ENCODE peak calls at places on chromosome 9, in six cellular contexts. One of them, this sample, is unnamed.

GRCh38 chr9:137461663-137462395 is 2.7 kb upstream of the NSMF start:
- DNase-seq in trophoblast cell: peak; percentile 38
- DNase-seq in neuronal stem cell: no peak
- DNase-seq in mesenchymal stem cell: peak; percentile 43
- DNase-seq in H9: peak; percentile 94
- DNase-seq in IMR-90: no peak
- DNase-seq in this sample: peak; percentile 66

GRCh38 chr9:23220171-23220570 is 605.9 kb downstream of the ELAVL2 start:
- DNase-seq in neuronal stem cell: no peak
- DNase-seq in H9: no peak
- DNase-seq in mesenchymal stem cell: no peak
- DNase-seq in IMR-90: no peak
- DNase-seq in trophoblast cell: no peak
- DNase-seq in this sample: no peak

GRCh38 chr9:7613931-7614330 is 185.6 kb downstream of the DMAC1 start:
- DNase-seq in trophoblast cell: no peak
- DNase-seq in mesenchymal stem cell: no peak
- DNase-seq in neuronal stem cell: no peak
- DNase-seq in IMR-90: no peak
- DNase-seq in H9: no peak
- DNase-seq in this sample: no peak

GRCh38 chr9:68685770-68686169 is 19.3 kb upstream of the PIP5K1B start:
- DNase-seq in trophoblast cell: peak; percentile 44
- DNase-seq in H9: peak; percentile 58
- DNase-seq in IMR-90: no peak
- DNase-seq in neuronal stem cell: no peak
- DNase-seq in mesenchymal stem cell: no peak
- DNase-seq in this sample: peak; percentile 57

GRCh38 chr9:22433691-22434090 is 12.9 kb upstream of the DMRTA1 start:
- DNase-seq in H9: no peak
- DNase-seq in trophoblast cell: no peak
- DNase-seq in IMR-90: no peak
- DNase-seq in neuronal stem cell: no peak
- DNase-seq in mesenchymal stem cell: no peak
- DNase-seq in this sample: no peak

GRCh38 chr9:130866474-130866965 is 30.1 kb downstream of the QRFP start:
- DNase-seq in trophoblast cell: peak; percentile 77
- DNase-seq in IMR-90: peak; percentile 89
- DNase-seq in mesenchymal stem cell: peak; percentile 93
- DNase-seq in neuronal stem cell: peak; percentile 87
- DNase-seq in H9: peak; percentile 93
- DNase-seq in this sample: peak; percentile 88

GRCh38 chr9:122370869-122371467 is at the start of gene PTGS1:
- DNase-seq in IMR-90: peak; percentile 38
- DNase-seq in trophoblast cell: no peak
- DNase-seq in mesenchymal stem cell: no peak
- DNase-seq in neuronal stem cell: no peak
- DNase-seq in H9: peak; percentile 77
- DNase-seq in this sample: peak; percentile 65

GRCh38 chr9:38371495-38371894 is 21.0 kb upstream of the ALDH1B1 start:
- DNase-seq in H9: no peak
- DNase-seq in mesenchymal stem cell: no peak
- DNase-seq in neuronal stem cell: no peak
- DNase-seq in trophoblast cell: peak; percentile 45
- DNase-seq in IMR-90: peak; percentile 27
- DNase-seq in this sample: no peak

GRCh38 chr9:131475111-131475955 is 27.4 kb upstream of the POMT1 start:
- DNase-seq in trophoblast cell: no peak
- DNase-seq in IMR-90: no peak
- DNase-seq in mesenchymal stem cell: no peak
- DNase-seq in H9: no peak
- DNase-seq in neuronal stem cell: no peak
- DNase-seq in this sample: no peak

GRCh38 chr9:126667190-126668055 is 53.7 kb downstream of the LMX1B start:
- DNase-seq in IMR-90: no peak
- DNase-seq in mesenchymal stem cell: no peak
- DNase-seq in H9: no peak
- DNase-seq in neuronal stem cell: no peak
- DNase-seq in trophoblast cell: no peak
- DNase-seq in this sample: no peak

GRCh38 chr9:5459289-5459829 is 9.0 kb downstream of the CD274 start:
- DNase-seq in trophoblast cell: no peak
- DNase-seq in mesenchymal stem cell: peak; percentile 24
- DNase-seq in IMR-90: no peak
- DNase-seq in H9: peak; percentile 34
- DNase-seq in neuronal stem cell: no peak
- DNase-seq in this sample: no peak

GRCh38 chr9:136619742-136620440 is 42.8 kb upstream of the EGFL7 start:
- DNase-seq in mesenchymal stem cell: peak; percentile 92
- DNase-seq in neuronal stem cell: no peak
- DNase-seq in trophoblast cell: peak; percentile 19
- DNase-seq in H9: no peak
- DNase-seq in IMR-90: peak; percentile 51
- DNase-seq in this sample: no peak

GRCh38 chr9:4748612-4749011 is 7.6 kb upstream of the AK3 start:
- DNase-seq in trophoblast cell: no peak
- DNase-seq in neuronal stem cell: no peak
- DNase-seq in IMR-90: peak; percentile 33
- DNase-seq in H9: no peak
- DNase-seq in mesenchymal stem cell: no peak
- DNase-seq in this sample: no peak

GRCh38 chr9:36862206-36863145 is 171.6 kb downstream of the PAX5 start:
- DNase-seq in mesenchymal stem cell: peak; percentile 32
- DNase-seq in neuronal stem cell: no peak
- DNase-seq in IMR-90: peak; percentile 35
- DNase-seq in H9: peak; percentile 77
- DNase-seq in trophoblast cell: peak; percentile 24
- DNase-seq in this sample: no peak

GRCh38 chr9:80811003-80811402 is 878.3 kb downstream of the TLE1 start:
- DNase-seq in trophoblast cell: no peak
- DNase-seq in neuronal stem cell: no peak
- DNase-seq in IMR-90: peak; percentile 80
- DNase-seq in H9: no peak
- DNase-seq in mesenchymal stem cell: no peak
- DNase-seq in this sample: no peak

GRCh38 chr9:129401623-129402340 is 219.1 kb downstream of the C9orf50 start:
- DNase-seq in mesenchymal stem cell: peak; percentile 37
- DNase-seq in trophoblast cell: no peak
- DNase-seq in neuronal stem cell: no peak
- DNase-seq in IMR-90: no peak
- DNase-seq in H9: no peak
- DNase-seq in this sample: no peak

GRCh38 chr9:107472581-107473335 is 16.8 kb downstream of the KLF4 start:
- DNase-seq in trophoblast cell: no peak
- DNase-seq in mesenchymal stem cell: no peak
- DNase-seq in neuronal stem cell: peak; percentile 58
- DNase-seq in IMR-90: no peak
- DNase-seq in H9: no peak
- DNase-seq in this sample: no peak

GRCh38 chr9:16329699-16330113 is 540.8 kb downstream of the BNC2 start:
- DNase-seq in trophoblast cell: no peak
- DNase-seq in neuronal stem cell: no peak
- DNase-seq in H9: no peak
- DNase-seq in IMR-90: peak; percentile 60
- DNase-seq in mesenchymal stem cell: no peak
- DNase-seq in this sample: no peak

GRCh38 chr9:127588740-127589506 is 23.2 kb upstream of the STXBP1 start:
- DNase-seq in H9: peak; percentile 66
- DNase-seq in IMR-90: no peak
- DNase-seq in trophoblast cell: no peak
- DNase-seq in neuronal stem cell: no peak
- DNase-seq in mesenchymal stem cell: no peak
- DNase-seq in this sample: no peak

GRCh38 chr9:119596703-119597102 is 227.5 kb upstream of the BRINP1 start:
- DNase-seq in trophoblast cell: no peak
- DNase-seq in H9: no peak
- DNase-seq in mesenchymal stem cell: no peak
- DNase-seq in neuronal stem cell: no peak
- DNase-seq in IMR-90: no peak
- DNase-seq in this sample: no peak

GRCh38 chr9:71765693-71766092 is 2.6 kb downstream of the CEMIP2 start:
- DNase-seq in neuronal stem cell: no peak
- DNase-seq in IMR-90: peak; percentile 72
- DNase-seq in trophoblast cell: no peak
- DNase-seq in mesenchymal stem cell: no peak
- DNase-seq in H9: no peak
- DNase-seq in this sample: no peak

GRCh38 chr9:25177858-25178257 is 500.4 kb downstream of the TUSC1 start:
- DNase-seq in mesenchymal stem cell: no peak
- DNase-seq in neuronal stem cell: no peak
- DNase-seq in trophoblast cell: no peak
- DNase-seq in H9: no peak
- DNase-seq in IMR-90: no peak
- DNase-seq in this sample: no peak

GRCh38 chr9:114362394-114362793 is 25.4 kb downstream of the AKNA start:
- DNase-seq in H9: no peak
- DNase-seq in mesenchymal stem cell: no peak
- DNase-seq in neuronal stem cell: no peak
- DNase-seq in IMR-90: no peak
- DNase-seq in trophoblast cell: no peak
- DNase-seq in this sample: no peak
- H4K91ac ChIP-seq in H9: no peak overlapping the region
- H4K91ac ChIP-seq in mesenchymal stem cell: no peak overlapping the region
- H4K91ac ChIP-seq in neuronal stem cell: no peak overlapping the region
- H4K91ac ChIP-seq in IMR-90: no peak overlapping the region
- H4K91ac ChIP-seq in trophoblast cell: no peak overlapping the region
- H4K91ac ChIP-seq in this sample: no peak overlapping the region

GRCh38 chr9:97511762-97512429 is 10.4 kb downstream of the TMOD1 start:
- DNase-seq in neuronal stem cell: no peak
- DNase-seq in H9: no peak
- DNase-seq in trophoblast cell: no peak
- DNase-seq in IMR-90: no peak
- DNase-seq in mesenchymal stem cell: no peak
- DNase-seq in this sample: no peak
- H4K91ac ChIP-seq in neuronal stem cell: no peak overlapping the region
- H4K91ac ChIP-seq in H9: no peak overlapping the region
- H4K91ac ChIP-seq in trophoblast cell: no peak overlapping the region
- H4K91ac ChIP-seq in IMR-90: no peak overlapping the region
- H4K91ac ChIP-seq in mesenchymal stem cell: no peak overlapping the region
- H4K91ac ChIP-seq in this sample: no peak overlapping the region

GRCh38 chr9:88824711-88825110 is 166.6 kb upstream of the S1PR3 start:
- DNase-seq in neuronal stem cell: no peak
- DNase-seq in H9: no peak
- DNase-seq in mesenchymal stem cell: no peak
- DNase-seq in trophoblast cell: no peak
- DNase-seq in IMR-90: no peak
- DNase-seq in this sample: no peak

GRCh38 chr9:88819471-88819870 is 171.8 kb upstream of the S1PR3 start:
- DNase-seq in trophoblast cell: no peak
- DNase-seq in IMR-90: no peak
- DNase-seq in H9: no peak
- DNase-seq in mesenchymal stem cell: no peak
- DNase-seq in neuronal stem cell: no peak
- DNase-seq in this sample: no peak

GRCh38 chr9:88820055-88820454 is 171.2 kb upstream of the S1PR3 start:
- DNase-seq in IMR-90: no peak
- DNase-seq in mesenchymal stem cell: peak; percentile 32
- DNase-seq in trophoblast cell: peak; percentile 40
- DNase-seq in H9: no peak
- DNase-seq in neuronal stem cell: no peak
- DNase-seq in this sample: no peak

GRCh38 chr9:88821033-88821748 is 170.1 kb upstream of the S1PR3 start:
- DNase-seq in trophoblast cell: no peak
- DNase-seq in mesenchymal stem cell: no peak
- DNase-seq in IMR-90: no peak
- DNase-seq in neuronal stem cell: no peak
- DNase-seq in H9: no peak
- DNase-seq in this sample: no peak

DNA sequence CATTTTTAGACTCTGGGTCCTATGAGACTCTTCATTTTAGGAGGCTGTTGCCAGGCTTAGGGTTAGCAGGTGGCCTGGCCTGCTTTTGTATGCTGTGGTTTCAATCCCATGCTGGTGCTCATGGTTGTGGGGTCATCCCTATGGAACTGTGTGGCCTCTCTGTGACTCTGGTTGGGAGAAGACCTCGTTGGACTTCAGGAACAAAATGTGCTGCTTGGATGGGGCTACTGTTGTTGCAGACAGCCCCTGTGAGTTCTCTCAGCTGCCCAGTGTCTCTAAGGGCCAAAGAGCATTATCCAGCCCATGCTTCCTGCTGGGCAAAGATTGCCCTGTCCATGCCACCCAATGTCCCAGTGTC is 169.5 kb upstream of the S1PR3 start:
- DNase-seq in mesenchymal stem cell: no peak
- DNase-seq in neuronal stem cell: no peak
- DNase-seq in trophoblast cell: no peak
- DNase-seq in IMR-90: no peak
- DNase-seq in H9: no peak
- DNase-seq in this sample: peak; percentile 22
- H4K91ac ChIP-seq in mesenchymal stem cell: peak overlapping the region; percentile 19
- H4K91ac ChIP-seq in neuronal stem cell: no peak overlapping the region
- H4K91ac ChIP-seq in trophoblast cell: no peak overlapping the region
- H4K91ac ChIP-seq in IMR-90: no peak overlapping the region
- H4K91ac ChIP-seq in H9: no peak overlapping the region
- H4K91ac ChIP-seq in this sample: no peak overlapping the region

GRCh38 chr9:77819672-77820071 is 171.6 kb upstream of the GNA14 start:
- DNase-seq in IMR-90: peak; percentile 23
- DNase-seq in H9: no peak
- DNase-seq in neuronal stem cell: no peak
- DNase-seq in trophoblast cell: no peak
- DNase-seq in mesenchymal stem cell: peak; percentile 72
- DNase-seq in this sample: no peak

GRCh38 chr9:77815260-77815659 is 167.1 kb upstream of the GNA14 start:
- DNase-seq in neuronal stem cell: no peak
- DNase-seq in H9: no peak
- DNase-seq in IMR-90: no peak
- DNase-seq in trophoblast cell: no peak
- DNase-seq in mesenchymal stem cell: no peak
- DNase-seq in this sample: no peak

GRCh38 chr9:77816641-77817341 is 168.7 kb upstream of the GNA14 start:
- DNase-seq in neuronal stem cell: no peak
- DNase-seq in IMR-90: peak; percentile 47
- DNase-seq in mesenchymal stem cell: no peak
- DNase-seq in trophoblast cell: no peak
- DNase-seq in H9: no peak
- DNase-seq in this sample: no peak

GRCh38 chr9:77817590-77818311 is 169.6 kb upstream of the GNA14 start:
- DNase-seq in neuronal stem cell: no peak
- DNase-seq in H9: no peak
- DNase-seq in mesenchymal stem cell: no peak
- DNase-seq in IMR-90: no peak
- DNase-seq in trophoblast cell: no peak
- DNase-seq in this sample: no peak

DNA sequence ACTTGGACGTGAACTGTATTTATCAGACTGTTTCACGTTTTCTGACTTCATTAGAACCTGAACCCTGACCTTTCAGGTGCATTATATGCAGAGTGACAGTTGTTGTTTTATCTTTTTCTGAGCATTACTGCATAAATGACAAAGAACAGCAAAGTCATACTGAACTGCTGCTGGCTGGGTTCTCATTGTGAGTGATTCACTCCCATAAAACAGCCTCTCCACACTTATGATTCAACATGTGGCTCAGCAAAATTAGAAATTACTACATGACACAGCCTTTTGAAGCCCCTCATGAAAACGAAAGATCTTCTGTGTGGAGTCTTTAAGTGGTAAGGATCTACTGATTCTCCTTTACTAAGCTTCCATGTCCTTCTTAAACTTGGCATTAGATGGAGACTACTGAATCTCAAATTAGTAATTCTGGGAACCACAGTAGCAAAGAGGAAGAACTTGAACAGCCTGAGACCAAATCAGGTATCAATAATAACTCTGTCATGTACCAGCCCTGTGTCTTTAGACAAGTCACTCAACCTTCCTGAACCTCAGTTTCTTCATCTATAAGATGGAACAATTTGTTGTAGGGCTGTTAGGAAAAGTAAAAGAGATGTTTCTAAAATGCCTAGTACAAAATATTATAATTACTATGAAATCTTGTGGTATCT is 172.3 kb upstream of the GNA14 start:
- DNase-seq in neuronal stem cell: no peak
- DNase-seq in trophoblast cell: no peak
- DNase-seq in mesenchymal stem cell: peak; percentile 80
- DNase-seq in IMR-90: peak; percentile 83
- DNase-seq in H9: no peak
- DNase-seq in this sample: no peak
- H4K91ac ChIP-seq in neuronal stem cell: no peak overlapping the region
- H4K91ac ChIP-seq in trophoblast cell: no peak overlapping the region
- H4K91ac ChIP-seq in mesenchymal stem cell: no peak overlapping the region
- H4K91ac ChIP-seq in IMR-90: no peak overlapping the region
- H4K91ac ChIP-seq in H9: no peak overlapping the region
- H4K91ac ChIP-seq in this sample: no peak overlapping the region

This sample was measured in H1.